ENCODE peak calls at places on chromosomes 2 and 18, in ten cellular contexts. Y, F, I, K, W, B, X, L, G and P are unnamed samples.

GRCh38 chr2:117763806-117764205 is 50.7 kb upstream of the DDX18 start:
- DNase-seq in Y (no peak), F (no peak), I (no peak), K (no peak), W (no peak), B (no peak), X (no peak), L (no peak), G (no peak), P (no peak)

GRCh38 chr2:104598636-104599035 is 255.3 kb upstream of the POU3F3 start:
- DNase-seq in Y (no peak), F (no peak), I (no peak), K (no peak), W (no peak), B (no peak), X (no peak), L (no peak), G (no peak), P (no peak)

GRCh38 chr2:28941008-28941407 is 40.1 kb upstream of the TOGARAM2 start:
- DNase-seq in Y (no peak), F (no peak), I (no peak), K (no peak), W (no peak), B (no peak), X (no peak), L (no peak), G (no peak), P (no peak)

GRCh38 chr2:180328795-180329422 is 321.8 kb upstream of the CWC22 start:
- DNase-seq in Y (no peak), F (no peak), I (no peak), K (no peak), W (no peak), B (no peak), X (no peak), L (no peak), G (no peak), P (no peak)

GRCh38 chr2:105070010-105070865 is 32.4 kb downstream of the MRPS9 start:
- DNase-seq in Y (no peak), F (no peak), I (no peak), K (no peak), W (no peak), B (no peak), X (no peak), L (no peak), G (no peak), P (no peak)

GRCh38 chr2:45368792-45369191 is 242.3 kb downstream of the SRBD1 start:
- DNase-seq in Y (no peak), F (no peak), I (no peak), K (no peak), W (no peak), B (no peak), X (no peak), L (no peak), G (no peak), P (no peak)

GRCh38 chr18:78540636-78541400 is 438.8 kb upstream of the SALL3 start:
- DNase-seq in Y (no peak), F (no peak), I (no peak), K (no peak), W (no peak), B (no peak), X (no peak), L (no peak), G (no peak), P (no peak)

GRCh38 chr2:4556136-4556535 is 852.8 kb downstream of the DCDC2C start:
- DNase-seq in Y (no peak), F (no peak), I (no peak), K (no peak), W (peak), B (no peak), X (no peak), L (no peak), G (no peak), P (no peak)

GRCh38 chr2:17388790-17389189 is 129.4 kb downstream of the RAD51AP2 start:
- DNase-seq in Y (no peak), F (no peak), I (no peak), K (no peak), W (peak), B (no peak), X (no peak), L (peak), G (no peak), P (no peak)

GRCh38 chr2:226048625-226049024 is 649.1 kb downstream of the NYAP2 start:
- DNase-seq in Y (no peak), F (no peak), I (no peak), K (no peak), W (peak), B (no peak), X (peak), L (peak), G (peak), P (peak)

GRCh38 chr2:145200307-145200706 is 680.4 kb upstream of the ZEB2 start:
- DNase-seq in Y (no peak), F (no peak), I (no peak), K (no peak), W (no peak), B (no peak), X (no peak), L (no peak), G (no peak), P (no peak)

GRCh38 chr2:238428866-238429265 is 2.1 kb downstream of the ASB1 start:
- DNase-seq in Y (no peak), F (no peak), I (no peak), K (no peak), W (no peak), B (no peak), X (no peak), L (peak), G (no peak), P (no peak)
- H3K4me3 ChIP-seq in Y (no peak), F (no peak), I (no peak), K (no peak), W (no peak), B (no peak), X (peak), L (no peak), G (peak), P (no peak)

DNA sequence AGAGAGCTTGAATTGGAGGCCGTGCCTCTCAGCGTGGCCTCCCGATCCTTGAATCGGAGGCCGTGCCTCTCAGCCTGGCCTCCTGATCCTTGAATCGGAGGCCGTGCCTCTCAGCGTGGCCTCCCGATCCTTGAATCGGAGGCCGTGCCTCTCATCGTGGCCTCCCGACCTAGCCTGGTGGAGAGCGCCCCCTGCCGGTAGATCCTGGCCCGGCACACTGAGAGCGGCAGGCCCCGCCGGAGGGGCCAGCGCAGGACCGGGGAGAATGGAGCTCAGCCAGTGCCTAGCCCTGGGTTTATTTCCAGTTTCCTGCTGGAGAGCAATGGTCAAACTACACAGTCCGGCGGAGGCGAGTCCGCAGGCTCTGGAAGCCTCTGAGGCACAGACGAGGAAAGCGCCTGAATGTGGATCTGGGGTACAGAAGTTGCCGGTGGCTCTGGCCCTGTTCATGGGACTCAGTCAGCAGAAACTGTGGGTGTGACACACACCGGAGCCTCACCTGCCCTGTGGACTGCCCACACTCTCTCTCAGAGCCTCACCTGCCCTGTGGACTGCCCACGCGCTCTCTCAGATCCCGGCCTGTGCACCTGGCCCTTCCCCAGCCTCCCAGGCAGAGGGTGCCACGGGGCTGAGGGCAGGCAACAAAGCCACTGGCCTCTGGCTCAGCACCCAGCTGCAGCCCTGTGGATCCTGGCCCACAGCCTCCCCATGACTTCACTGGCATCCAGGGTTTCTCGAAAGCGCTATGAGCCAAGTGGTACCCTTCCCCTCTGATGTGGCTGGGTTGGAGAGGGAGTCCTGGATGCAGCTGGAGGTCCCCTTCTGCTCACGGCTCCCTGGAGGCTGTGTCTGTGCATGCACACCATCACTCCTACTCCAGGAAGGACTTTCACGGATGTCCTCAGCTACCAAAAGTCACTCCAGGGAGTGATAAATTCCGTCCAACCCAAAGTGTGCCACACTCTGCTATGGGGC is 1.5 kb downstream of the IL36B start:
- DNase-seq in Y (no peak), F (peak), I (no peak), K (no peak), W (no peak), B (no peak), X (no peak), L (no peak), G (no peak), P (no peak)
- TF ChIP-seq CTCF in Y (no peak), F (peak), I (no peak), K (no peak), W (no peak), B (no peak), X (no peak), L (no peak), G (no peak), P (no peak)

GRCh38 chr2:10934308-10934978 is 22.7 kb downstream of the KCNF1 start:
- DNase-seq in Y (no peak), F (no peak), I (no peak), K (no peak), W (no peak), B (no peak), X (no peak), L (no peak), G (no peak), P (no peak)

GRCh38 chr2:10935366-10935918 is 23.7 kb downstream of the KCNF1 start:
- DNase-seq in Y (no peak), F (no peak), I (no peak), K (no peak), W (no peak), B (no peak), X (no peak), L (no peak), G (peak), P (no peak)

GRCh38 chr2:10935953-10936942 is 24.5 kb downstream of the KCNF1 start:
- DNase-seq in Y (no peak), F (peak), I (no peak), K (no peak), W (peak), B (no peak), X (peak), L (peak), G (peak), P (peak)

GRCh38 chr2:10933700-10934225 is 22.0 kb downstream of the KCNF1 start:
- DNase-seq in Y (no peak), F (no peak), I (no peak), K (no peak), W (no peak), B (no peak), X (no peak), L (peak), G (no peak), P (no peak)

DNA sequence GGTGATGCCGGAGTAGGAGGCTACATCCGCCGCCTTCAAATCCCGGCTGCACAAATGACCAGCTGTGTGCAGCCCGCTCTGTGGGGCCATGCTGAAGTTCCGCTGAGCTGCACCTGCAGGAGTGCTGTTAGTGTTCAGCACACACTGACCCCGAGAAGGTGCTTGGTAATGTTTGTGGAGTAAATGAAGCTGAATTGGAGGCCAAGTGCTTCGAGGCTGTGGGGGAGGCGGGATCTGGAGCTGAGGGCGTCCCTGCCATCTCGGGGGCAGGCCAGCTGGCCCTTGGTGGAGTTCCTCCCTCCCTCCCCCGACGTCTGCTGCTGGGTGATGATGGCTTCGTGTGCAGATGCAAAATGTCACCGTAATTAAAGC is 23.2 kb downstream of the KCNF1 start:
- DNase-seq in Y (no peak), F (no peak), I (no peak), K (no peak), W (no peak), B (no peak), X (no peak), L (no peak), G (no peak), P (no peak)
- H3K4me3 ChIP-seq in Y (no peak), F (no peak), I (no peak), K (no peak), W (no peak), B (no peak), X (no peak), L (no peak), G (no peak), P (no peak)

GRCh38 chr18:53380063-53380639 is 844.3 kb downstream of the MBD2 start:
- DNase-seq in Y (no peak), F (peak), I (no peak), K (no peak), W (peak), B (no peak), X (peak), L (peak), G (peak), P (peak)
- TF ChIP-seq CTCF in Y (no peak), F (peak), I (no peak), K (peak), W (peak), B (no peak), X (no peak), L (peak), G (peak), P (peak)

DNA sequence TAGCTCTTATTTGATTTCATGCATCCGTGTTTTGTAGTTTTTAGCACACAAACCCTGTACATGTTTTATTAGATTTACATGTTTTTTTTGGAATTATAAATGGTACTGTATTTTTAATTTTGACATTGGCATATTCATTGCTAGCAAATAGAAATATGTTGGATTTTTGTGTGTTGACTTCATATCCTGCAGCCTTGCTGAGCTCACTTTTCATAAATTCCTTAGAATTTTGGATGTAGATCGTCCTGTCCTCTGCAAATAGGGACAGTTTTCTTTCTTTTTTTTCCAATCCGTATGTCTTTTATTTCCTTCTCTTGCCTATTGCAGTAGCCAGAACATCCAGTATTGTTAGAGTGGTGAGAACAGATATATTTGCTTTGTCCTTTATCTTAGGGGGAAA is 46.7 kb upstream of the GPR17 start:
- DNase-seq in Y (no peak), F (no peak), I (no peak), K (no peak), W (peak), B (no peak), X (no peak), L (no peak), G (no peak), P (no peak)
- H3K4me3 ChIP-seq in Y (no peak), F (no peak), I (no peak), K (no peak), W (no peak), B (no peak), X (no peak), L (no peak), G (no peak), P (no peak)